ENCODE peak calls at places on chromosomes 12 and 14, in five cellular contexts. B is mucosa of gallbladder, D is NCI-H1105 treated with DMSO at 0.1 percent for 48 hours, Q is endothelial cell, W is Calu3. P is an unnamed sample.

GRCh38 chr14:102095871-102096568 is 9.2 kb upstream of the HSP90AA1 start:
- DNase-seq in D (no peak), B (no peak), W (no peak), Q (no peak), P (no peak)

GRCh38 chr12:57896437-57897201 is 44.7 kb upstream of the ATP23 start:
- DNase-seq in B (peak), D (no peak), W (peak), Q (peak), P (peak)

GRCh38 chr12:131985145-131985875 is 35.6 kb downstream of the EP400 start:
- DNase-seq in Q (no peak), W (no peak), B (no peak), D (no peak), P (no peak)

GRCh38 chr12:38282886-38283285 is 33.7 kb upstream of the ALG10B start:
- DNase-seq in Q (no peak), D (no peak), B (no peak), W (peak), P (no peak)

GRCh38 chr14:72432748-72433147 is 461.2 kb downstream of the DPF3 start:
- DNase-seq in D (no peak), W (no peak), B (no peak), Q (no peak), P (no peak)

GRCh38 chr12:59079472-59079871 is 159.2 kb upstream of the LRIG3 start:
- DNase-seq in D (no peak), B (no peak), Q (no peak), W (no peak), P (no peak)

GRCh38 chr14:30443368-30444007 is 115.5 kb upstream of the G2E3 start:
- DNase-seq in B (no peak), D (peak), Q (no peak), W (peak), P (peak)

GRCh38 chr14:104436741-104437701 is 142.5 kb upstream of the C14orf180 start:
- DNase-seq in Q (no peak), W (peak), D (peak), B (peak), P (no peak)

GRCh38 chr12:124837958-124838803 is 25.5 kb downstream of the SCARB1 start:
- DNase-seq in D (no peak), Q (no peak), W (peak), B (peak), P (peak)

GRCh38 chr12:87756111-87756510 is 273.1 kb downstream of the C12orf50 start:
- DNase-seq in W (no peak), B (no peak), D (no peak), Q (no peak), P (no peak)

GRCh38 chr12:113136128-113136989 is 798 bp upstream of the RASAL1 start:
- DNase-seq in W (peak), D (no peak), B (no peak), Q (no peak), P (no peak)

GRCh38 chr12:111057726-111058125 is 137.3 kb upstream of the MYL2 start:
- DNase-seq in Q (no peak), D (peak), W (no peak), B (no peak), P (no peak)

GRCh38 chr12:98137278-98137677 is 378.1 kb upstream of the TMPO start:
- DNase-seq in Q (no peak), W (no peak), D (no peak), B (no peak), P (no peak)

GRCh38 chr12:4779749-4780148 is 59.5 kb downstream of the GALNT8 start:
- DNase-seq in Q (no peak), B (no peak), D (no peak), W (no peak), P (no peak)

GRCh38 chr14:100439781-100440180 is 116.6 kb downstream of the SLC25A47 start:
- DNase-seq in W (no peak), D (no peak), B (no peak), Q (no peak), P (no peak)

GRCh38 chr12:113184900-113185179 is 438 bp downstream of the DDX54 start:
- DNase-seq in Q (peak), B (peak), D (peak), W (peak), P (peak)

GRCh38 chr14:87994974-87995373 is 2.0 kb upstream of the GALC start:
- DNase-seq in W (no peak), D (no peak), B (no peak), Q (no peak), P (no peak)

GRCh38 chr12:117192057-117192456 is 1.8 kb upstream of the FBXO21 start:
- DNase-seq in D (peak), Q (no peak), W (no peak), B (no peak), P (no peak)

GRCh38 chr14:68781161-68782021 is 11.5 kb downstream of the ZFP36L1 start:
- DNase-seq in W (no peak), B (peak), D (no peak), Q (no peak), P (no peak)

P was measured in NCI-H1930.